ENCODE peak calls at places on chromosomes 4 and X, in four cellular contexts. E is WTC11, T is GM12878, J is HepG2. Q is an unnamed sample.

GRCh38 chrX:10259716-10260115 is 102.9 kb downstream of the CLCN4 start:
- DNase-seq in E (no peak), T (no peak), J (no peak), Q (no peak)

GRCh38 chr4:138162259-138162658 is 79.9 kb downstream of the SLC7A11 start:
- DNase-seq in E (no peak), T (no peak), J (no peak), Q (no peak)

GRCh38 chrX:74613350-74614192 is 853 bp downstream of the RLIM start:
- DNase-seq in E (no peak), T (no peak), J (peak; percentile 6), Q (peak; percentile 12)

GRCh38 chr4:36333303-36333877 is 52.0 kb downstream of the DTHD1 start:
- DNase-seq in E (no peak), T (no peak), J (no peak), Q (no peak)

GRCh38 chrX:46770006-46770816 is 11.3 kb upstream of the SLC9A7 start:
- DNase-seq in E (no peak), T (no peak), J (no peak), Q (no peak)

GRCh38 chr4:137343221-137343620 is 189.1 kb downstream of the PCDH18 start:
- DNase-seq in E (no peak), T (no peak), J (no peak), Q (no peak)

GRCh38 chr4:184548651-184549341 is 74.4 kb upstream of the IRF2 start:
- DNase-seq in E (peak; percentile 26), T (no peak), J (peak; percentile 65), Q (no peak)

GRCh38 chr4:182937268-182938208 is 20.4 kb upstream of the DCTD start:
- DNase-seq in E (no peak), T (no peak), J (no peak), Q (no peak)

GRCh38 chrX:119682019-119682989 is 10.7 kb downstream of the SEPTIN6 start:
- DNase-seq in E (no peak), T (peak; percentile 73), J (no peak), Q (no peak)

GRCh38 chrX:135625995-135626394 is 87.4 kb upstream of the CT45A1 start:
- DNase-seq in E (no peak), T (no peak), J (peak; percentile 1), Q (peak; percentile 8)

GRCh38 chrX:30151964-30152363 is 63.4 kb upstream of the MAGEB2 start:
- DNase-seq in E (no peak), T (no peak), J (no peak), Q (no peak)

GRCh38 chr4:25993564-25994185 is 79.7 kb downstream of the SMIM20 start:
- DNase-seq in E (peak; percentile 96), T (no peak), J (peak; percentile 35), Q (peak; percentile 53)

GRCh38 chr4:97394653-97395052 is 748.6 kb downstream of the STPG2 start:
- DNase-seq in E (no peak), T (no peak), J (no peak), Q (no peak)

GRCh38 chrX:115630204-115630603 is 69.2 kb downstream of the PLS3 start:
- DNase-seq in E (no peak), T (no peak), J (no peak), Q (no peak)

GRCh38 chr4:7539659-7540058 is 104.9 kb upstream of the PSAPL1 start:
- DNase-seq in E (peak; percentile 73), T (no peak), J (peak; percentile 48), Q (peak; percentile 62)

GRCh38 chrX:108165349-108166111 is 74.0 kb downstream of the ATG4A start:
- DNase-seq in E (peak; percentile 19), T (no peak), J (peak; percentile 33), Q (peak; percentile 26)

GRCh38 chrX:1596676-1597344 is 5.4 kb downstream of the AKAP17A start:
- DNase-seq in E (no peak), T (no peak), J (no peak), Q (no peak)

GRCh38 chr4:72567821-72568620 is 1.0 kb downstream of the ADAMTS3 start:
- DNase-seq in E (peak; percentile 88), T (no peak), J (peak; percentile 3), Q (peak; percentile 97)

GRCh38 chr4:57190651-57191481 is 80.7 kb upstream of the IGFBP7 start:
- DNase-seq in E (peak; percentile 78), T (no peak), J (peak; percentile 18), Q (peak; percentile 69)

GRCh38 chr4:24858550-24858949 is 54.3 kb downstream of the CCDC149 start:
- DNase-seq in E (no peak), T (no peak), J (no peak), Q (no peak)

GRCh38 chr4:24853142-24853541 is 57.8 kb downstream of the SOD3 start:
- DNase-seq in E (no peak), T (no peak), J (peak; percentile 47), Q (no peak)

GRCh38 chr4:24855741-24856140 is 57.1 kb downstream of the CCDC149 start:
- DNase-seq in E (no peak), T (no peak), J (no peak), Q (no peak)

GRCh38 chr4:24857996-24858395 is 54.8 kb downstream of the CCDC149 start:
- DNase-seq in E (no peak), T (no peak), J (no peak), Q (no peak)

DNA sequence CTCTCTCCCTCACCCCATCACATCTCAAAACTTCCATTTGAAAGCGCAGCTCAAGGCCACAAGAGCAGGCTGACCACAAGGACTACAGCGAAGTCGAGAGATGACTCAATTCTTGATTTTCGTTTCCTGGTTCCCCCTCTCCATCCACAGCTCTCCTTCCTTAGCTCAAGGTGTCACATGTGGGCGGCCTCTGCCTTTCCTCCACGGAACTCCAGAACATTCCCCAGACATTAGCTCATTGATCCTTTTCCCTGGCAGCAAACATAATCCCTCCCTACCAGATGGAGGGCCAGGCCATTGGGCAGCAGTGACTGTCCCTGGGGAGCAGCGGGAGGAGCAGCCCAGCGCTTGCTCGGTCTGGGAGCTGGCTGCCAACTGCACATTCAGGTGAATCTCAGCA is 56.3 kb downstream of the CCDC149 start:
- DNase-seq in E (no peak), T (peak; percentile 64), J (no peak), Q (no peak)
- TF ChIP-seq ETV6 in E (no peak), T (peak; percentile 91), J (no peak), Q (no peak)

GRCh38 chrX:99051639-99052038 is 1358.4 kb downstream of the PCDH19 start:
- DNase-seq in E (no peak), T (no peak), J (no peak), Q (no peak)
- TF ChIP-seq ETV6 in E (no peak), T (no peak), J (no peak), Q (no peak)

DNA sequence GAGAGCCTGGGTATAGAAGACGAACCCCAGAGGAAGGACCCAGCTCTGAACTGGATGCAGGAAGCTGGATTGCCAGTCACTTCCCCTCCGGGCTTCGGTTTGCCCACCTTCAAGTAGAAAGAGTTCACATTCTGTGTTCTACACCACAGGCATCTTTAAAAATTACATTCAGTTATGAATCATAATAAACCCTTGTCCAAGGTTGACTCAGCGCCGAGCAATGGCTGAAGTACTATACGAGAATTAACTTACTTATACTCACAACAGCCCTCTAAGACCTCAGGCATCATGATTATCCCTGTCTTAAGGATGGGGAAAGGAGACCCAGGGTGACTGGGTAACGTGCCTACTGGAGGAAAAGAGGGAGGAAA is 72.5 kb downstream of the EVC2 start:
- DNase-seq in E (no peak), T (no peak), J (no peak), Q (no peak)
- TF ChIP-seq ETV6 in E (no peak), T (no peak), J (no peak), Q (no peak)

DNA sequence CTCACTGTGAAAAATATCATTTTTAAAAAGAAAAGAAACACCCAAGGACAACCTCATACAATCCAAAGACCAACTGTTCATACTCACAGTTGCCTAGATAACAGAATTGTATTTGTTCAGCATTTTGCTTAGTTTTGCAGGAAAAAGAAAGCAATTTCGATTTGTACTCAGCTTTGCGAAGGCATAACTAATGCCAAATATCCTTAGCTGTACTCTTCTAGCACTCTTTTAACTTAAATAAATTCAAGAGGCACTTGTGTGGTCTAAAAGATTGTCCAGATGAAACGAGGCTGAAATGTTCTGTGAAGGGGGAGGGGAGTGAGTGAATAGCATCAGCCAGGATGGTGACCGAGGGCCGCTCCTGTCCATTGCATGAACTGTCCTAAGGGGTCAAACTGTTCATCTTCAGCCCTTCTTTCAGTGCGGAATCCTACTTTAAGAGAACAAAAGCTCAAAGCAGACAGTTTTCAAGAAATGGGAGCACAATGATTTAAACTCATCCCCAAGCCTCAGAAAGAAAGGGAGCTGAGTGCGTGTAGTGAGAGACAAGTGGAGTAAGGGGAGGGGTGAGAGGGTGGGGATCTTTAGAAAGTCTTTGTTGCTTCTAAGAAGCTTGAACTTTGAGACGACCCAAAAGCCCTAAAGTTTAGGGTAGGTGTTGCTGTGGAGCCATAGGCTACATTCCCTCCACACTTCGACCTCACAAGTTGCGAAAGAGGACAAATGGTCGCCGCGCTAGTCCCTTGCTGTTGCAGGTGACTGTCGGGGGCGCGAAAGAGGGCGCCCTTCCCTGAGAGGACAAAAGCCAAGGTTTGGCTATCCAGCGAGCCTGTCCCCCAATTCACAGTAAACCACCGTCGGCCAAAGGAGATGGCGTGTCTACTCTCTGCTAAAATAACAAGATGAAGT is 4.0 kb upstream of the NEUROG2 start:
- DNase-seq in E (peak; percentile 70), T (no peak), J (no peak), Q (no peak)
- TF ChIP-seq ETV6 in E (no peak), T (no peak), J (no peak), Q (no peak)

DNA sequence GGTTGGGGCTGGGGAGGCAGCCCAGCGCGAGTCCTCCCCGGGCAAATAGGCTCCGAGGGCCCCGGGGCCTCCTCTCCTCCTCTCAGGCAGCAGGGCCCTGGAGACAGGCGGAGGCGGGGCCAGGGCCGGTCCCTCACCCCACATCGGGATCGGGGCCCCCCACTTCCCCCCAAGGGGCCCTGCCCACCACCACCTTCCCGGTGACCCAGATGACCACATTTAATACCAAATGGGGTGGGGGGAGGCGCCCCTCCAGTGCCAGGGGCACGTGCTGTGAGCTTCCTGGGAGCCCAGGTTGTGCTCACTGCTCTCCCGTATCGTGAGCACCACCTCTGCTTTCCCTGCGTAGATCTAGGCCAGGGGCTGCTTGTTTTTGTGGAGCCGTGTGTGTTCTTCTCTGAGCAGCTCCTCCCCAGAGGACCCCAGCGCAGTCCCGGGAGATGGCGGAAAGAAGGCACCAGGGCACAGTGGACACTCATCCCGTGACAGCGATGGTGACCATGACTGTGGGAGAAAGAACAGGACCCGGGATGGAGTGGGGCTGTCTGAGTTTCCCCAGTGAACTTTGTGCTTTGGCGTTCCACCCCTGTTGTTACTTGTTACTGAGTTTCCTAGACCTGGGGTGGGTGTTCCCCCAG is 2.1 kb downstream of the PNMA6A start:
- DNase-seq in E (no peak), T (no peak), J (no peak), Q (no peak)
- TF ChIP-seq ETV6 in E (no peak), T (no peak), J (no peak), Q (no peak)

DNA sequence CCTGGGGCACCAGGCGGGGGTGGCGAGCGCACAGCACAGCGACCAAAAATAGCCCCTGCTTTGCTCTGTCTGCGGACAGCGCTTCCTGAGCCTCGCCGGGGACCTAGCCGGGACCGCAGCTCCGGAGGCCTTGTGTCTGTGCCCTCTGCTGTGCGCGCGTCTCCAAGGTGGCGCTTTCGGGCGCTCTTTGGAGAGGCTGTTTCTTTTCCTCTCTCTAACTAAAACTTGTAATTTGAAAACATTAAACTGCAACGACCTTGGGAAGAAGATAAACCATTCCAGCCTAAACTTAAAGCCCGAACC is 3.4 kb downstream of the ARX start:
- DNase-seq in E (peak; percentile 36), T (no peak), J (no peak), Q (no peak)
- TF ChIP-seq ETV6 in E (no peak), T (no peak), J (no peak), Q (no peak)

GRCh38 chrX:4622768-4623167 is 909.3 kb upstream of the PRKX start:
- DNase-seq in E (no peak), T (no peak), J (no peak), Q (no peak)
- TF ChIP-seq ETV6 in E (no peak), T (no peak), J (no peak), Q (no peak)

Q was measured in K562.